ENCODE peak calls at places on chromosomes 12 and 14, in four cellular contexts. Z, M, O and L are unnamed samples.

GRCh38 chr12:119699199-119699765 is 31.3 kb downstream of the PRKAB1 start:
- DNase-seq in M (no peak), O (no peak), Z (no peak), L (no peak)

GRCh38 chr12:50120521-50120920 is 8.5 kb downstream of the COX14 start:
- DNase-seq in O (no peak), M (no peak), Z (no peak), L (no peak)

GRCh38 chr14:55438066-55438683 is 2.2 kb downstream of the TBPL2 start:
- DNase-seq in Z (no peak), M (no peak), O (peak), L (peak)

GRCh38 chr14:68807148-68807600 is 14.3 kb upstream of the ZFP36L1 start:
- DNase-seq in Z (peak), M (no peak), O (peak), L (peak)

GRCh38 chr12:51307655-51308593 is 16.1 kb downstream of the BIN2 start:
- DNase-seq in M (no peak), Z (no peak), O (peak), L (no peak)

GRCh38 chr12:59973515-59973914 is 377.7 kb downstream of the SLC16A7 start:
- DNase-seq in M (no peak), O (peak), Z (no peak), L (no peak)

GRCh38 chr12:54658306-54659264 is 10.4 kb upstream of the DCD start:
- DNase-seq in O (peak), Z (no peak), M (no peak), L (peak)

GRCh38 chr14:92507174-92507768 is 6.3 kb upstream of the RIN3 start:
- DNase-seq in M (peak), Z (no peak), O (no peak), L (no peak)

GRCh38 chr12:102950107-102950949 is 7.1 kb upstream of the ASCL1 start:
- DNase-seq in Z (no peak), M (no peak), O (no peak), L (peak)

GRCh38 chr12:50013361-50014147 is 11.7 kb downstream of the RACGAP1 start:
- DNase-seq in O (no peak), M (no peak), Z (no peak), L (no peak)

GRCh38 chr12:75446857-75447256 is 33.7 kb upstream of the GLIPR1 start:
- DNase-seq in O (no peak), M (no peak), Z (no peak), L (no peak)

GRCh38 chr12:12719496-12719895 is 2.3 kb downstream of the CDKN1B start:
- DNase-seq in O (peak), Z (no peak), M (peak), L (no peak)

GRCh38 chr12:96979532-96979931 is 72.5 kb downstream of the NEDD1 start:
- DNase-seq in M (no peak), Z (no peak), O (no peak), L (no peak)

GRCh38 chr12:10211975-10212622 is 578 bp upstream of the GABARAPL1 start:
- DNase-seq in M (no peak), Z (peak), O (peak), L (peak)

GRCh38 chr14:96056509-96057422 is 17.6 kb downstream of the C14orf132 start:
- DNase-seq in Z (no peak), M (no peak), O (no peak), L (no peak)

GRCh38 chr14:74888164-74889158 is 6.7 kb downstream of the DLST start:
- DNase-seq in Z (no peak), O (no peak), M (no peak), L (no peak)

GRCh38 chr12:112944028-112944690 is 5.9 kb downstream of the OAS3 start:
- DNase-seq in Z (no peak), O (no peak), M (no peak), L (no peak)

GRCh38 chr12:27001663-27002062 is 12.5 kb downstream of the TM7SF3 start:
- DNase-seq in O (no peak), Z (no peak), M (no peak), L (no peak)

GRCh38 chr12:122845865-122846621 is 10.8 kb downstream of the HIP1R start:
- DNase-seq in O (no peak), M (no peak), Z (no peak), L (no peak)

GRCh38 chr12:66196806-66197205 is 7.8 kb downstream of the IRAK3 start:
- DNase-seq in M (peak), Z (no peak), O (peak), L (no peak)

GRCh38 chr12:3604750-3605638 is 114.0 kb downstream of the PRMT8 start:
- DNase-seq in M (no peak), O (peak), Z (no peak), L (peak)

GRCh38 chr12:100794441-100795192 is at the start of gene ANO4:
- DNase-seq in M (no peak), O (peak), Z (no peak), L (no peak)

GRCh38 chr14:99564903-99565259 is 39.1 kb downstream of the CCDC85C start:
- DNase-seq in O (no peak), M (no peak), Z (no peak), L (no peak)
- H3K27ac ChIP-seq in O (peak), M (no peak), Z (peak), L (no peak)

GRCh38 chr12:79688376-79689040 is 2.3 kb downstream of the PAWR start:
- DNase-seq in Z (no peak), O (no peak), M (no peak), L (no peak)
- H3K4me3 ChIP-seq in Z (peak), O (peak), M (peak), L (peak)

DNA sequence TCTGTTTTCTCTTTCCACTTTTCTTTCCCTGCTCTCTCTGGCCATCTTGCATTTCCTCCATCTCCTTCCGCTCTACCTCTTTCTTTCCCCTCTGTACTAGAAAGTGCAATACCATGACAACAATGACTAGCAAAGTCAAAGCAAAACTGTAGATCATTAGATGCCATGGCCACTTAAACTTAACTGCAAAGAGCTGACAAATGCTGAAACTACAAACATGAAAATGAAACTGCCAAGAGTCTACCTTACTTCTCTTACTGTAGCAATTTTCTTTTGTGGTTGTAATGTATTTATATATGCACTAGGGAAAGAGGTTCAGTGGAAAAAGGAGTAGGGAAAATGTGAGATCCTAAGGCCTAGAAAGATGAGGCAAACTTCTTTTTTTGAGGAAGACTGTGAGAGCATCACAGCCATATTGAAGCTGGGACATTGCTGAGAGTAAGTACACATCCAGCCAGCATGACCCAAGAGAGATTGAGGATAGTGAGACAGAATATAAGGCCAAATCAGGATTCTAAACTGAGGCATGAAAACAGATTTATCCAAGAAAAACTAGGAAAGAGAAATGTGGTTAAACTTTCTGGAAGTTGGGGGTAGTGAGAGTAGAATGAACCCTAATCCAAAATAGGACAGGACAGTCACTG is 276.6 kb upstream of the NAV3 start:
- DNase-seq in O (no peak), Z (no peak), M (peak), L (no peak)
- H3K27ac ChIP-seq in O (no peak), Z (no peak), M (no peak), L (no peak)

DNA sequence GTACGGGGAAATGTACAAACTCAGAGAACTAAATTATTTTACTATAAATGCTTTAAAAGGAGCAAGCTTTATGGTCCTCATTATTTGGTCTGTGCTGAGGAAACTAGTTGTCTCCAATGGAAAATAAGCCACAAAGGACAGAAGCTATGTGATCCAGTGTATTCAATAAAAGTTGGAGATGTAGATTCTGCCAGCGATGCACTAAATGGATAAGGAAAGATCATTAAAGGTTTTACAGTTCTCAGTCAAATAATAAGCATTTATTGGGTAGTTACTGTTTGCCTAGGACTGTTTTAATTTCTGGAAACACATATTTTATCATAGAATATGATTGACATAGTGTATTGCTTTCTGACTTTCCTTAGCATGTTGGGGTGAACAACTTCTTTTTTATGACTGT is 458.9 kb upstream of the STXBP6 start:
- DNase-seq in Z (no peak), O (no peak), M (no peak), L (no peak)
- H3K4me3 ChIP-seq in Z (no peak), O (no peak), M (no peak), L (no peak)

GRCh38 chr12:19834596-19834995 is 395.3 kb downstream of the AEBP2 start:
- DNase-seq in Z (no peak), O (peak), M (no peak), L (no peak)
- H3K27ac ChIP-seq in Z (no peak), O (no peak), M (no peak), L (no peak)

DNA sequence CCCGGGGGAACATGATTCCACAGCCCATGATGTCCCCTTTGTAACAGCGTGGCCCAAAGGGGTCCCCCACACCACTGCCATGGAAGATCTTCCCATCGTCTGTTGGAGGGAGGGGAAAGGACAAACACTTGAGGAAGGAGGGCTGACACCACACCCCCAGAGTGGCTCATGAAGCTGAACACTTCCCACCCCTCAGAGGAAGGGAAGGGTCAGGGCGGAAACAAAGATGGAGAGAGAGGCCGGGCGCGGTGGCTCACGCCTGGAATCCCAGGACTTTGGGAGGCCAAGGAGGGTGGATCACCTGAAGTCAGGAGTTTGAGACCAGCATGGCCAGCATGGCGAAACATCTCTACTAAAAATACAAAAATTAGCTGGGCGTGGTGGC is 12.6 kb downstream of the SPRYD3 start:
- DNase-seq in Z (peak), M (no peak), O (peak), L (peak)
- H3K4me3 ChIP-seq in Z (no peak), M (no peak), O (no peak), L (no peak)

DNA sequence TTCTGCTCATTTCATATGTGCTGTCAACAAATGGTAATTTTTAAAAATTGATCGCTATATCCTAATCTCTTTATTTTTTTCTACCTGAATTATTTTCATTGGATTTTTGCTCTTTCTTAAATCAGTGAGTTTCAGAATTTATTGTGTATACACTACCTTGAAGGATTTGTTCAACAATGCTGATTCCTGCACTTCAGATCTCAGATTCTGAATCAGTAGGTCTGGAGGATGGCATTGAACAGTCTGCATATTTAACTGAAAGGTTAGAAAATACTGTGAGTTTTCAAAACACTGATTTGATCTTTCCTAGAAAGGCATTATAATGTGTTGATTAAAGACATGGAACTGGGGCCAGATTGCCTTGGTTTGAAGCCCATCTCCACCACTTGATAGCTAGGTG is 1.6 kb downstream of the G2E3 start:
- DNase-seq in M (no peak), Z (no peak), O (no peak), L (no peak)
- H3K27ac ChIP-seq in M (peak), Z (no peak), O (no peak), L (no peak)